ENCODE peak calls at places on chromosomes 4 and X, in eight cellular contexts. One of them, this sample, is unnamed.

GRCh38 chrX:69951756-69952155 is 98.0 kb downstream of the AWAT2 start:
- DNase-seq in amygdala: no peak
- DNase-seq in B cell: no peak
- DNase-seq in HFF-Myc: no peak
- DNase-seq in SW480: no peak
- DNase-seq in uterus: no peak
- DNase-seq in stimulated activated CD4-positive, alpha-beta T cell treated with anti-CD3 and anti-CD28 coated beads, Interleukin-15, amount 100 ng/mL, for 1 hour: no peak
- DNase-seq in astrocyte of the hippocampus: no peak
- DNase-seq in this sample: no peak

GRCh38 chr4:153790962-153791551 is 2.2 kb upstream of the SFRP2 start:
- DNase-seq in amygdala: no peak
- DNase-seq in B cell: peak
- DNase-seq in HFF-Myc: no peak
- DNase-seq in SW480: no peak
- DNase-seq in uterus: peak
- DNase-seq in stimulated activated CD4-positive, alpha-beta T cell treated with anti-CD3 and anti-CD28 coated beads, Interleukin-15, amount 100 ng/mL, for 1 hour: peak
- DNase-seq in astrocyte of the hippocampus: peak
- DNase-seq in this sample: no peak

GRCh38 chrX:8939344-8939743 is 94.6 kb downstream of the FAM9B start:
- DNase-seq in amygdala: no peak
- DNase-seq in B cell: no peak
- DNase-seq in HFF-Myc: no peak
- DNase-seq in SW480: peak
- DNase-seq in uterus: no peak
- DNase-seq in stimulated activated CD4-positive, alpha-beta T cell treated with anti-CD3 and anti-CD28 coated beads, Interleukin-15, amount 100 ng/mL, for 1 hour: no peak
- DNase-seq in astrocyte of the hippocampus: no peak
- DNase-seq in this sample: no peak

GRCh38 chr4:176499518-176499917 is 179.8 kb downstream of the SPCS3 start:
- DNase-seq in amygdala: no peak
- DNase-seq in B cell: no peak
- DNase-seq in HFF-Myc: peak
- DNase-seq in SW480: no peak
- DNase-seq in uterus: no peak
- DNase-seq in stimulated activated CD4-positive, alpha-beta T cell treated with anti-CD3 and anti-CD28 coated beads, Interleukin-15, amount 100 ng/mL, for 1 hour: no peak
- DNase-seq in astrocyte of the hippocampus: no peak
- DNase-seq in this sample: no peak

GRCh38 chrX:103406256-103406655 is 29.9 kb downstream of the BEX3 start:
- DNase-seq in amygdala: no peak
- DNase-seq in B cell: no peak
- DNase-seq in HFF-Myc: no peak
- DNase-seq in SW480: no peak
- DNase-seq in uterus: no peak
- DNase-seq in stimulated activated CD4-positive, alpha-beta T cell treated with anti-CD3 and anti-CD28 coated beads, Interleukin-15, amount 100 ng/mL, for 1 hour: no peak
- DNase-seq in astrocyte of the hippocampus: no peak
- DNase-seq in this sample: no peak

GRCh38 chr4:141328550-141329173 is 108.0 kb downstream of the ZNF330 start:
- DNase-seq in amygdala: no peak
- DNase-seq in B cell: no peak
- DNase-seq in HFF-Myc: no peak
- DNase-seq in SW480: no peak
- DNase-seq in uterus: no peak
- DNase-seq in stimulated activated CD4-positive, alpha-beta T cell treated with anti-CD3 and anti-CD28 coated beads, Interleukin-15, amount 100 ng/mL, for 1 hour: no peak
- DNase-seq in astrocyte of the hippocampus: no peak
- DNase-seq in this sample: no peak

GRCh38 chr4:1251773-1252066 is 2.8 kb upstream of the CTBP1 start:
- DNase-seq in amygdala: no peak
- DNase-seq in B cell: no peak
- DNase-seq in HFF-Myc: no peak
- DNase-seq in SW480: no peak
- DNase-seq in uterus: no peak
- DNase-seq in stimulated activated CD4-positive, alpha-beta T cell treated with anti-CD3 and anti-CD28 coated beads, Interleukin-15, amount 100 ng/mL, for 1 hour: no peak
- DNase-seq in astrocyte of the hippocampus: no peak
- DNase-seq in this sample: no peak

GRCh38 chr4:100880012-100880411 is 362.2 kb upstream of the EMCN start:
- DNase-seq in amygdala: no peak
- DNase-seq in B cell: no peak
- DNase-seq in HFF-Myc: no peak
- DNase-seq in SW480: no peak
- DNase-seq in uterus: no peak
- DNase-seq in stimulated activated CD4-positive, alpha-beta T cell treated with anti-CD3 and anti-CD28 coated beads, Interleukin-15, amount 100 ng/mL, for 1 hour: no peak
- DNase-seq in astrocyte of the hippocampus: peak
- DNase-seq in this sample: no peak

GRCh38 chr4:726816-727215 is 21.2 kb downstream of the PCGF3 start:
- DNase-seq in amygdala: no peak
- DNase-seq in B cell: no peak
- DNase-seq in HFF-Myc: no peak
- DNase-seq in SW480: no peak
- DNase-seq in uterus: no peak
- DNase-seq in stimulated activated CD4-positive, alpha-beta T cell treated with anti-CD3 and anti-CD28 coated beads, Interleukin-15, amount 100 ng/mL, for 1 hour: no peak
- DNase-seq in astrocyte of the hippocampus: no peak
- DNase-seq in this sample: no peak

GRCh38 chr4:111562811-111563210 is 582.4 kb upstream of the FAM241A start:
- DNase-seq in amygdala: no peak
- DNase-seq in B cell: no peak
- DNase-seq in HFF-Myc: peak
- DNase-seq in SW480: no peak
- DNase-seq in uterus: no peak
- DNase-seq in stimulated activated CD4-positive, alpha-beta T cell treated with anti-CD3 and anti-CD28 coated beads, Interleukin-15, amount 100 ng/mL, for 1 hour: no peak
- DNase-seq in astrocyte of the hippocampus: no peak
- DNase-seq in this sample: no peak

GRCh38 chr4:1720163-1720983 is 750 bp downstream of the TMEM129 start:
- DNase-seq in amygdala: no peak
- DNase-seq in B cell: peak
- DNase-seq in HFF-Myc: no peak
- DNase-seq in SW480: no peak
- DNase-seq in uterus: no peak
- DNase-seq in stimulated activated CD4-positive, alpha-beta T cell treated with anti-CD3 and anti-CD28 coated beads, Interleukin-15, amount 100 ng/mL, for 1 hour: no peak
- DNase-seq in astrocyte of the hippocampus: peak
- DNase-seq in this sample: no peak

GRCh38 chr4:124647599-124647998 is 64.9 kb downstream of the ANKRD50 start:
- DNase-seq in amygdala: no peak
- DNase-seq in B cell: no peak
- DNase-seq in HFF-Myc: no peak
- DNase-seq in SW480: no peak
- DNase-seq in uterus: no peak
- DNase-seq in stimulated activated CD4-positive, alpha-beta T cell treated with anti-CD3 and anti-CD28 coated beads, Interleukin-15, amount 100 ng/mL, for 1 hour: no peak
- DNase-seq in astrocyte of the hippocampus: no peak
- DNase-seq in this sample: no peak

GRCh38 chr4:6855692-6856297 is 53.8 kb upstream of the TBC1D14 start:
- DNase-seq in amygdala: no peak
- DNase-seq in B cell: no peak
- DNase-seq in HFF-Myc: peak
- DNase-seq in SW480: peak
- DNase-seq in uterus: no peak
- DNase-seq in stimulated activated CD4-positive, alpha-beta T cell treated with anti-CD3 and anti-CD28 coated beads, Interleukin-15, amount 100 ng/mL, for 1 hour: no peak
- DNase-seq in astrocyte of the hippocampus: peak
- DNase-seq in this sample: peak

GRCh38 chr4:48016141-48017107 is at the start of the genes CNGA1 and NIPAL1:
- DNase-seq in amygdala: no peak
- DNase-seq in B cell: peak
- DNase-seq in HFF-Myc: no peak
- DNase-seq in SW480: peak
- DNase-seq in uterus: peak
- DNase-seq in stimulated activated CD4-positive, alpha-beta T cell treated with anti-CD3 and anti-CD28 coated beads, Interleukin-15, amount 100 ng/mL, for 1 hour: peak
- DNase-seq in astrocyte of the hippocampus: peak
- DNase-seq in this sample: peak

GRCh38 chr4:2085496-2085901 is 26.4 kb downstream of the NAT8L start:
- DNase-seq in amygdala: no peak
- DNase-seq in B cell: no peak
- DNase-seq in HFF-Myc: no peak
- DNase-seq in SW480: no peak
- DNase-seq in uterus: no peak
- DNase-seq in stimulated activated CD4-positive, alpha-beta T cell treated with anti-CD3 and anti-CD28 coated beads, Interleukin-15, amount 100 ng/mL, for 1 hour: no peak
- DNase-seq in astrocyte of the hippocampus: no peak
- DNase-seq in this sample: no peak

GRCh38 chr4:101695176-101695575 is 95.4 kb upstream of the BANK1 start:
- DNase-seq in amygdala: no peak
- DNase-seq in B cell: no peak
- DNase-seq in HFF-Myc: no peak
- DNase-seq in SW480: no peak
- DNase-seq in uterus: no peak
- DNase-seq in stimulated activated CD4-positive, alpha-beta T cell treated with anti-CD3 and anti-CD28 coated beads, Interleukin-15, amount 100 ng/mL, for 1 hour: no peak
- DNase-seq in astrocyte of the hippocampus: peak
- DNase-seq in this sample: no peak

GRCh38 chrX:20231598-20231997 is 35.1 kb downstream of the RPS6KA3 start:
- DNase-seq in amygdala: no peak
- DNase-seq in B cell: no peak
- DNase-seq in HFF-Myc: no peak
- DNase-seq in SW480: no peak
- DNase-seq in uterus: no peak
- DNase-seq in stimulated activated CD4-positive, alpha-beta T cell treated with anti-CD3 and anti-CD28 coated beads, Interleukin-15, amount 100 ng/mL, for 1 hour: no peak
- DNase-seq in astrocyte of the hippocampus: no peak
- DNase-seq in this sample: no peak

GRCh38 chrX:69051901-69052300 is 113.4 kb downstream of the PJA1 start:
- DNase-seq in amygdala: no peak
- DNase-seq in B cell: no peak
- DNase-seq in HFF-Myc: no peak
- DNase-seq in SW480: no peak
- DNase-seq in uterus: no peak
- DNase-seq in stimulated activated CD4-positive, alpha-beta T cell treated with anti-CD3 and anti-CD28 coated beads, Interleukin-15, amount 100 ng/mL, for 1 hour: no peak
- DNase-seq in astrocyte of the hippocampus: no peak
- DNase-seq in this sample: no peak